ENCODE peak calls at places on chromosomes 12 and 14, in six cellular contexts. H, Q, T, K, A and F are unnamed samples.

GRCh38 chr12:14948672-14949071 is 10.3 kb upstream of the ERP27 start:
- DNase-seq in H (peak), T (peak), A (no peak), Q (peak), K (no peak), F (no peak)

GRCh38 chr14:96146131-96146771 is 58.4 kb upstream of the BDKRB2 start:
- DNase-seq in K (no peak), T (no peak), Q (peak), H (peak), A (no peak), F (no peak)

GRCh38 chr12:102407776-102408486 is 72.4 kb downstream of the IGF1 start:
- DNase-seq in Q (no peak), H (peak), T (no peak), K (no peak), A (no peak), F (no peak)

GRCh38 chr12:121793501-121793835 is at the start of gene RHOF:
- DNase-seq in A (peak), H (no peak), K (no peak), Q (peak), T (no peak), F (no peak)

GRCh38 chr14:95290021-95290420 is 29.7 kb downstream of the CLMN start:
- DNase-seq in K (no peak), A (no peak), H (no peak), T (peak), Q (no peak), F (no peak)

GRCh38 chr12:105775351-105775750 is 363.4 kb downstream of the NUAK1 start:
- DNase-seq in A (no peak), H (no peak), Q (peak), T (no peak), K (no peak), F (no peak)

GRCh38 chr14:75144944-75145343 is 18.1 kb upstream of the NEK9 start:
- DNase-seq in T (no peak), H (no peak), K (no peak), Q (no peak), A (no peak), F (no peak)

GRCh38 chr12:74286254-74286653 is 251.4 kb upstream of the ATXN7L3B start:
- DNase-seq in K (no peak), H (no peak), A (no peak), T (no peak), Q (no peak), F (no peak)

GRCh38 chr14:98937712-98938505 is 334.1 kb downstream of the BCL11B start:
- DNase-seq in K (no peak), T (no peak), A (no peak), Q (no peak), H (no peak), F (peak)

GRCh38 chr14:34933301-34933700 is 49.5 kb upstream of the SRP54 start:
- DNase-seq in H (peak), K (no peak), A (no peak), Q (no peak), T (no peak), F (no peak)

GRCh38 chr14:89176090-89176757 is 240.8 kb downstream of the FOXN3 start:
- DNase-seq in H (no peak), K (no peak), A (no peak), T (no peak), Q (no peak), F (no peak)

GRCh38 chr12:104668274-104668718 is 211.5 kb downstream of the CHST11 start:
- DNase-seq in Q (no peak), K (no peak), A (no peak), T (peak), H (peak), F (no peak)

GRCh38 chr14:79540394-79540793 is 670.9 kb downstream of the DIO2 start:
- DNase-seq in T (no peak), A (no peak), H (no peak), Q (peak), K (no peak), F (no peak)

GRCh38 chr14:21205678-21206581 is 50.1 kb upstream of the OR5AU1 start:
- DNase-seq in A (no peak), H (no peak), Q (no peak), K (no peak), T (no peak), F (no peak)

GRCh38 chr14:75011356-75012097 is 8.8 kb downstream of the EIF2B2 start:
- DNase-seq in A (no peak), H (peak), K (no peak), Q (peak), T (no peak), F (no peak)

GRCh38 chr12:39300799-39301198 is 142.1 kb downstream of the KIF21A start:
- DNase-seq in K (no peak), H (peak), Q (no peak), A (no peak), T (no peak), F (no peak)

GRCh38 chr12:3288690-3289089 is 202.3 kb upstream of the PRMT8 start:
- DNase-seq in H (no peak), Q (no peak), K (no peak), A (no peak), T (no peak), F (no peak)

GRCh38 chr12:70774055-70774454 is 136.8 kb upstream of the PTPRB start:
- DNase-seq in T (no peak), Q (peak), A (no peak), H (peak), K (no peak), F (no peak)

GRCh38 chr12:29544428-29545101 is 47.1 kb upstream of the OVCH1 start:
- DNase-seq in Q (no peak), K (no peak), T (no peak), A (no peak), H (no peak), F (no peak)

GRCh38 chr12:117231750-117232149 is 41.5 kb upstream of the FBXO21 start:
- DNase-seq in K (no peak), A (no peak), H (no peak), T (no peak), Q (no peak), F (no peak)

GRCh38 chr14:104318558-104319488 is 180.4 kb downstream of the KIF26A start:
- DNase-seq in Q (no peak), H (no peak), K (no peak), A (no peak), T (no peak), F (no peak)

GRCh38 chr12:123571343-123571813 is 13.0 kb upstream of the TMED2 start:
- DNase-seq in Q (peak), T (peak), A (no peak), K (no peak), H (peak), F (no peak)

GRCh38 chr12:38771871-38772270 is 133.5 kb downstream of the CPNE8 start:
- DNase-seq in K (no peak), A (no peak), H (no peak), Q (no peak), T (no peak), F (no peak)

DNA sequence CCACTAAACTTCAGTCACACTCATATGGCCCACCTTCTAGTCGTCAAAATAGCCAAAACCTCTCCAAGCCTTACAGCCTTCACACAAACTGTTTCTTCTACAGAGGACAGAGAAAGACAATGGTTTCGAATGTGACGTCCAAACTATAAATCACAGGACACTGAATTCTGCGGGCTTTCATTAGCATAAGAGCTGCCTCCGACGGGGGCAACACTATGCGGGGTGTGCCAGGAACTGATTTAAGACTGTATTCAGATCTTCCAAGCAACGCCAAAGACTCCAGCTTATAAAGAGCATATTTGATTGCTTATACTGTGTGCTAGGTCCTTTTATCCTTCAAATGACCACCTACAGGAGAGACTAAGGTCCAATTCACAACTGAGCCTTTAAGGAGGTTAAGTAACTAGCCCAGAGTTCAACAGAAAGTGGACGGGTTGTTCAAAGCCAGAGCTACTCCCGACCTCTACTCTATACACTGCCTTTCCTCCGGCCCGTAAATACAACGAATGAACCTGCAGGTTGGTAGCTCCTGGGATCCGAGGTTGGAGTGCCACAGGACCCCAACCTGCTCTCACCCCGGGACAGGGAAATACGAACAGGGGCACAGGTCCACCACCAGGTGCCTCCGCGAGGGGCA is 574 bp downstream of the L2HGDH start:
- DNase-seq in H (no peak), A (no peak), K (no peak), T (no peak), Q (peak), F (no peak)
- TF ChIP-seq CTCF in H (peak), A (peak), K (peak), T (peak), Q (peak), F (peak)

GRCh38 chr14:19947413-19948090 is 16.8 kb downstream of the OR4K1 start:
- DNase-seq in K (no peak), Q (peak), A (no peak), H (no peak), T (no peak), F (no peak)
- TF ChIP-seq CTCF in K (no peak), Q (peak), A (no peak), H (no peak), T (no peak), F (no peak)

DNA sequence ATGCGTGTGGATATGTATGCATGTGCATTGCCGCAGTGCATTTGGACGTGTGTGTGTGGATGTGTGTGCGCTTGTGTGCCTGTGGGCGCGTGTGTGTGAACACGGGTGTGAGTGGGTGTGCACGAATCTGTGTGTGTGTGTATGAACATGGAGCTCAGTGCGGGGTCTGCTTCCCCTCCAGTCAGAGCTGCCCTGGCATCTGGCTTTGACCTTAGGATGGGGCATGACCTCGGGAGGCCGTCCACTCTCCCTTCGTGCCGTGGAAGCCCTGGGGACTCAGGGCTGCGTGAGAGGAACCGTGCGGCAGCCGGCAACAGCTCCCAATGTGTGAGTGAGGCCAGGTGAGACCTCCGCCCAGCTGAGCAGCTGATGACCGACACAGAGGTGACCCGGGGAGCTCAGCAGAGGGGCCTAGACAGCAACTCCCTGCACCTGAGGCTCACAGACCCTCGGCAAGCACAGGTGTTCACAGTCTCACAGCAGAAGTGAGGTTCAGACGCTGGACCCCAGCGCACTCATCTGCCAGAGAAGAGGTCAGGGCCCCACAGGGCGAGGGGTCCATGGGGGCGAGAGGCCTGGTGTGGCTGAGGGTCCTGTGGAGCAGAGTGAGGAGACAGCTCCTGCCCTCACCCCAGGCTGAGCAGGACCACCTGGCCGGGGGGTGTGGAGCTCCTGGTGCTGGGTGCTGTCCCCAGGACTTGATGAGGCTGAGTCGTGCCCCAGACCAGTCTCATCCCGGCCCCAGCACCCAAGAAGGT is 33.6 kb upstream of the FBRSL1 start:
- DNase-seq in H (no peak), A (no peak), T (no peak), K (no peak), Q (no peak), F (no peak)
- TF ChIP-seq CTCF in H (no peak), A (no peak), T (no peak), K (no peak), Q (no peak), F (no peak)

GRCh38 chr14:76908834-76909233 is 82.6 kb downstream of the LRRC74A start:
- DNase-seq in A (no peak), T (no peak), H (no peak), Q (no peak), K (no peak), F (no peak)
- TF ChIP-seq CTCF in A (no peak), T (no peak), H (no peak), Q (no peak), K (no peak), F (no peak)

GRCh38 chr12:6753772-6754356 is 923 bp upstream of the MLF2 start:
- DNase-seq in H (no peak), Q (no peak), K (no peak), A (no peak), T (no peak), F (no peak)
- TF ChIP-seq CTCF in H (peak), Q (peak), K (peak), A (peak), T (no peak), F (peak)

GRCh38 chr14:86662334-86662733 is 1132.4 kb downstream of the FLRT2 start:
- DNase-seq in H (no peak), Q (no peak), T (no peak), A (no peak), K (no peak), F (no peak)
- TF ChIP-seq CTCF in H (no peak), Q (no peak), T (no peak), A (no peak), K (no peak), F (no peak)

GRCh38 chr12:125068391-125068790 is 3.2 kb downstream of the AACS start:
- DNase-seq in A (no peak), H (no peak), T (no peak), K (no peak), Q (no peak), F (no peak)

GRCh38 chr12:125070661-125071390 is 5.6 kb downstream of the AACS start:
- DNase-seq in A (no peak), T (no peak), Q (no peak), H (no peak), K (no peak), F (no peak)

GRCh38 chr12:125069616-125070015 is 4.4 kb downstream of the AACS start:
- DNase-seq in Q (no peak), K (no peak), H (no peak), T (no peak), A (no peak), F (no peak)

GRCh38 chr12:125071456-125071855 is 6.2 kb downstream of the AACS start:
- DNase-seq in T (no peak), Q (no peak), A (no peak), K (no peak), H (no peak), F (no peak)

DNA sequence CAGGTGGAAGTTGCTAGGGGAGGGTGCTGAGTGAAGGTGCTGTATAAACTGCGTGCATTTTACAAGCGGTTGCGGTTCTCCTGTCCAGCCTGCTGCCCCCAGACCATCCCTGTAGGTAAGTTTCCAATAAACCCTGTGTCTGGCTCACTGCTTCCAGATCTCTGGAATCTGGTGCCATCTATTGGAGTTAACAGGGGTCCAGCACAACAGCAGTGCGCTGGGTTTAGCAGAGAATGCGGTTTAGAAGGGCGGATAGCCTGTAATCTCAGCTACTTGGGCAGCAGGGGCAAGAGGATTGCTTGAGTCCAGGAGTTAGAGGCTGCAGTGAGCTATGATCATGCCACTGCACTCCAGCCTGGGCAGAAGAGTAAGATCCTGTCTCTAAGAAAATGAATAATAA is 4.9 kb downstream of the AACS start:
- DNase-seq in K (no peak), Q (no peak), H (no peak), A (no peak), T (no peak), F (no peak)
- TF ChIP-seq CTCF in K (no peak), Q (peak), H (no peak), A (no peak), T (no peak), F (no peak)